ENCODE peak calls at places on chromosomes 16 and 17, in six cellular contexts. L, G, T, F, X and A are unnamed samples.

GRCh38 chr17:35575759-35576158 is 2.6 kb downstream of the PEX12 start:
- DNase-seq in F (no peak), G (no peak), T (no peak), L (no peak), X (no peak), A (no peak)

GRCh38 chr17:64707077-64707591 is 45.0 kb upstream of the SMURF2 start:
- DNase-seq in L (peak; percentile 100), F (peak; percentile 82), T (no peak), G (peak; percentile 45), X (no peak), A (peak; percentile 100)

GRCh38 chr16:57107324-57107922 is 15.0 kb downstream of the CPNE2 start:
- DNase-seq in G (no peak), X (no peak), F (no peak), T (no peak), L (no peak), A (no peak)

GRCh38 chr16:12613131-12613991 is 190.3 kb downstream of the CPPED1 start:
- DNase-seq in T (no peak), F (peak; percentile 82), L (peak; percentile 39), X (no peak), G (peak; percentile 76), A (no peak)

GRCh38 chr17:14719942-14720341 is 419.1 kb downstream of the HS3ST3B1 start:
- DNase-seq in G (no peak), X (no peak), F (no peak), L (no peak), T (no peak), A (no peak)

GRCh38 chr17:17071531-17072360 is 29.5 kb downstream of the MPRIP start:
- DNase-seq in T (no peak), F (no peak), L (no peak), G (no peak), X (no peak), A (no peak)

GRCh38 chr16:85853641-85854545 is 45.1 kb upstream of the IRF8 start:
- DNase-seq in G (no peak), X (no peak), F (no peak), L (no peak), T (no peak), A (no peak)

GRCh38 chr17:61490540-61490975 is 38.3 kb downstream of the TBX4 start:
- DNase-seq in G (no peak), L (peak; percentile 90), F (peak; percentile 81), T (no peak), X (no peak), A (peak; percentile 85)

GRCh38 chr16:87463722-87464690 is 28.8 kb downstream of the ZCCHC14 start:
- DNase-seq in F (peak; percentile 53), X (no peak), G (no peak), L (peak; percentile 89), T (no peak), A (peak; percentile 38)

GRCh38 chr17:33725675-33726271 is 432.7 kb upstream of the ASIC2 start:
- DNase-seq in G (peak; percentile 84), T (peak; percentile 88), X (peak; percentile 57), L (peak; percentile 17), F (peak; percentile 9), A (peak; percentile 12)

GRCh38 chr16:51473091-51473490 is 322.0 kb upstream of the SALL1 start:
- DNase-seq in F (no peak), L (no peak), T (no peak), G (no peak), X (no peak), A (peak; percentile 17)

GRCh38 chr16:78005881-78006280 is 16.5 kb upstream of the CLEC3A start:
- DNase-seq in X (no peak), L (no peak), F (no peak), G (no peak), T (peak; percentile 65), A (no peak)

GRCh38 chr17:608911-609882 is 105.4 kb downstream of the VPS53 start:
- DNase-seq in G (no peak), X (no peak), T (no peak), F (no peak), L (peak; percentile 69), A (no peak)

GRCh38 chr17:40286473-40286872 is 1.2 kb upstream of the CDC6 start:
- DNase-seq in L (no peak), X (no peak), T (no peak), G (no peak), F (no peak), A (no peak)
- H4K91ac ChIP-seq in L (no peak overlapping the region), X (no peak overlapping the region), T (no peak overlapping the region), G (no peak overlapping the region), F (no peak overlapping the region), A (no peak overlapping the region)

GRCh38 chr16:79053577-79053976 is 547.0 kb downstream of the MAF start:
- DNase-seq in G (no peak), L (no peak), F (no peak), T (no peak), X (no peak), A (no peak)

GRCh38 chr16:79051313-79051712 is 549.2 kb downstream of the MAF start:
- DNase-seq in F (no peak), X (no peak), L (no peak), G (no peak), T (no peak), A (no peak)

GRCh38 chr16:79047337-79047736 is 553.2 kb downstream of the MAF start:
- DNase-seq in L (no peak), T (no peak), F (no peak), G (no peak), X (no peak), A (peak; percentile 7)

GRCh38 chr16:79049040-79049439 is 551.5 kb downstream of the MAF start:
- DNase-seq in F (no peak), G (no peak), T (no peak), L (no peak), X (no peak), A (no peak)

GRCh38 chr16:79050063-79050462 is 550.5 kb downstream of the MAF start:
- DNase-seq in F (no peak), G (no peak), T (no peak), L (no peak), X (no peak), A (no peak)
- H4K91ac ChIP-seq in F (no peak overlapping the region), G (no peak overlapping the region), T (peak overlapping the region; percentile 18), L (no peak overlapping the region), X (no peak overlapping the region), A (no peak overlapping the region)

GRCh38 chr16:63302841-63303240 is 1266.6 kb upstream of the CDH8 start:
- DNase-seq in X (no peak), L (no peak), G (no peak), T (no peak), F (no peak), A (no peak)
- H4K91ac ChIP-seq in X (no peak overlapping the region), L (no peak overlapping the region), G (no peak overlapping the region), T (no peak overlapping the region), F (no peak overlapping the region), A (no peak overlapping the region)

GRCh38 chr17:76368545-76368944 is 14.8 kb upstream of the PRPSAP1 start:
- DNase-seq in F (no peak), G (peak; percentile 50), L (peak; percentile 65), X (no peak), T (peak; percentile 47), A (no peak)
- H4K91ac ChIP-seq in F (no peak overlapping the region), G (no peak overlapping the region), L (peak overlapping the region; percentile 47), X (no peak overlapping the region), T (no peak overlapping the region), A (no peak overlapping the region)

GRCh38 chr16:82257990-82258389 is 88.0 kb upstream of the MPHOSPH6 start:
- DNase-seq in T (no peak), X (no peak), G (no peak), L (no peak), F (peak; percentile 97), A (no peak)

GRCh38 chr16:82248257-82248656 is 78.2 kb upstream of the MPHOSPH6 start:
- DNase-seq in F (no peak), T (no peak), X (no peak), L (no peak), G (no peak), A (no peak)

GRCh38 chr16:82248677-82249076 is 78.7 kb upstream of the MPHOSPH6 start:
- DNase-seq in X (no peak), G (no peak), T (no peak), F (no peak), L (no peak), A (no peak)

DNA sequence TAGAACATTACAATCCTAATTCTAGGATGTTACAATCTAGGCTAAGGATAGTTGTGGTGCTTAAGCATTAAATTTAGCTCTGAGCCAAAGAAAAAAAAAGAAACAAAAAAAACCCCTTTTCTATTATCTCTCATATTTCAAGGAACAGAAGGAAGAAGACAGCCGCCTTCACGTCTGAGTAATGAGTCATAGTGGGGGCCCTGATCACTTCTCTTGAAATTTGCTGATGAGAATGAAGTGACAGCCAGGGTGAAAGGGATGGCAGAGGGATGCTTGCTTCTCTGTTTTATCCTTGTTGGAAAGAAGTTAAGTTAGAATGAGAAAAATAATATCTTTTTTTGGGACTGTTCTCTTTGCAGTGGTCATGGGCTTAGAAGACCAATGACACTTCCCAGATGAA is 82.6 kb upstream of the MPHOSPH6 start:
- DNase-seq in T (no peak), G (no peak), X (no peak), L (no peak), F (peak; percentile 25), A (no peak)
- H4K91ac ChIP-seq in T (no peak overlapping the region), G (no peak overlapping the region), X (no peak overlapping the region), L (no peak overlapping the region), F (no peak overlapping the region), A (no peak overlapping the region)

GRCh38 chr17:4788807-4789700 is at the start of gene GLTPD2:
- DNase-seq in G (peak; percentile 56), F (no peak), X (peak; percentile 29), L (no peak), T (peak; percentile 64), A (peak; percentile 33)
- H4K91ac ChIP-seq in G (peak within 1 kb of the TSS; percentile 61), F (peak within 1 kb of the TSS; percentile 97), X (no peak within 1 kb of the TSS), L (no peak within 1 kb of the TSS), T (peak within 1 kb of the TSS; percentile 61), A (no peak within 1 kb of the TSS)

DNA sequence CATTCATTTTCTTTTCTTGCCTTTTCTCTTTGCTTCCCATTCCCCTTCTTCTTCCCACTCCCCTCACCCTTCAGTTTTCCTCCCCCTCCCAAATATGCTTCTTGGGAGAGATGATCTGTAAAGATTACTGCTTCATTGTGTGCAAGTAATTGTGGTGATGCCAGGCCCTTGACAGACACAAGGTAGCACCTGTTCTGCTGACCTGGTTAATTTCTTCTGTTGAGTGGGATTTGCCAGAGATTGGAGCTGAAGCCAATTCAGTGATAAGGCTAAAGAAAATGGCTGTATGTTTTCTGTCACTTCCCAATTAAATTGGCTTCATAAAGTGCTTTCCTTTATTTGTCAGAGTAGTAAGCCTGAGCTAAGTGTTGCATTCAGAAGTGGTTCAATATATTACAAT is 44.5 kb downstream of the AATF start:
- DNase-seq in F (no peak), G (no peak), X (no peak), T (no peak), L (no peak), A (no peak)
- H4K91ac ChIP-seq in F (no peak overlapping the region), G (no peak overlapping the region), X (no peak overlapping the region), T (no peak overlapping the region), L (no peak overlapping the region), A (no peak overlapping the region)